ENCODE peak calls at places on chromosomes 11 and 22, in five cellular contexts. X is cerebellum, H is NCI-H774, Z is NCI-H187, V is amniotic epithelial cell. W is an unnamed sample.

GRCh38 chr11:65355013-65355775 is 643 bp downstream of the TIGD3 start:
- DNase-seq in V (no peak), Z (peak), X (peak), H (peak), W (no peak)

GRCh38 chr11:31780078-31780971 is 30.8 kb downstream of the PAX6 start:
- DNase-seq in V (no peak), Z (no peak), H (peak), X (no peak), W (no peak)

GRCh38 chr11:132987936-132988335 is 544.4 kb downstream of the OPCML start:
- DNase-seq in V (no peak), X (no peak), Z (no peak), H (no peak), W (no peak)

GRCh38 chr11:26556582-26556981 is 15.5 kb downstream of the MUC15 start:
- DNase-seq in X (no peak), V (no peak), H (no peak), Z (no peak), W (no peak)

GRCh38 chr11:119368121-119369034 is 13.1 kb downstream of the USP2 start:
- DNase-seq in V (peak), H (no peak), X (no peak), Z (no peak), W (peak)

GRCh38 chr22:44711236-44711560 is 9.2 kb downstream of the PRR5 start:
- DNase-seq in X (no peak), Z (no peak), V (no peak), H (no peak), W (no peak)

GRCh38 chr11:63710476-63711217 is 29.3 kb downstream of the RTN3 start:
- DNase-seq in H (no peak), V (peak), Z (no peak), X (no peak), W (no peak)

GRCh38 chr11:3121931-3122774 is 43.0 kb downstream of the OSBPL5 start:
- DNase-seq in H (no peak), X (no peak), V (no peak), Z (no peak), W (no peak)

GRCh38 chr22:24938741-24939341 is 7.7 kb downstream of the LHFPL7 start:
- DNase-seq in X (peak), Z (no peak), V (peak), H (peak), W (no peak)

GRCh38 chr11:72972541-72973128 is 158.4 kb downstream of the ATG16L2 start:
- DNase-seq in H (no peak), Z (no peak), V (peak), X (no peak), W (no peak)

GRCh38 chr11:10764412-10764811 is 13.4 kb downstream of the CTR9 start:
- DNase-seq in Z (no peak), H (no peak), V (no peak), X (no peak), W (no peak)

GRCh38 chr22:28348613-28349012 is 331.0 kb downstream of the TTC28 start:
- DNase-seq in Z (no peak), V (no peak), X (no peak), H (no peak), W (no peak)

GRCh38 chr11:21774212-21774611 is 418.7 kb upstream of the ANO5 start:
- DNase-seq in V (no peak), Z (no peak), H (no peak), X (peak), W (no peak)

GRCh38 chr11:76690736-76691135 is 20.2 kb upstream of the LRRC32 start:
- DNase-seq in H (no peak), V (peak), Z (no peak), X (no peak), W (no peak)

GRCh38 chr11:84714316-84714780 is 912.8 kb downstream of the DLG2 start:
- DNase-seq in V (peak), H (peak), Z (no peak), X (no peak), W (no peak)

GRCh38 chr11:128790200-128790599 is 76.9 kb downstream of the KCNJ1 start:
- DNase-seq in H (no peak), X (peak), Z (no peak), V (peak), W (no peak)

GRCh38 chr11:111419181-111419580 is 40.1 kb upstream of the POU2AF1 start:
- DNase-seq in X (no peak), H (no peak), Z (no peak), V (no peak), W (no peak)

GRCh38 chr11:121510438-121510837 is 57.7 kb upstream of the SORL1-AS1 start:
- DNase-seq in X (no peak), V (no peak), Z (no peak), H (no peak), W (no peak)

GRCh38 chr11:33375688-33376311 is 118.6 kb downstream of the HIPK3 start:
- DNase-seq in Z (peak), V (no peak), H (no peak), X (peak), W (no peak)

GRCh38 chr11:9566561-9567063 is 6.9 kb upstream of the WEE1 start:
- DNase-seq in V (peak), X (no peak), Z (no peak), H (no peak), W (no peak)

W was measured in left lobe of liver.